ENCODE peak calls at places on chromosomes 11 and 22, in eight cellular contexts. F, N, R, J, Q, G, Y and C are unnamed samples.

GRCh38 chr11:133582731-133583130 is 50.4 kb upstream of the OPCML start:
- DNase-seq in Y (no peak), R (no peak), G (no peak), J (no peak), N (no peak), F (no peak), Q (no peak), C (no peak)

GRCh38 chr11:3101921-3102640 is 44.9 kb upstream of the CARS1 start:
- DNase-seq in G (no peak), Y (no peak), F (no peak), N (no peak), R (no peak), J (no peak), Q (no peak), C (no peak)

GRCh38 chr11:82994615-82995014 is 77.1 kb downstream of the RAB30 start:
- DNase-seq in Q (no peak), J (no peak), G (no peak), N (no peak), F (no peak), R (no peak), Y (no peak), C (no peak)

GRCh38 chr22:42132457-42132856 is 1.8 kb upstream of the CYP2D6 start:
- DNase-seq in Q (peak), R (no peak), J (no peak), F (no peak), G (no peak), Y (no peak), N (no peak), C (no peak)

GRCh38 chr11:76368497-76368896 is 12.4 kb downstream of the THAP12 start:
- DNase-seq in F (no peak), N (no peak), R (no peak), J (no peak), Q (no peak), G (no peak), Y (no peak), C (no peak)

GRCh38 chr22:42399315-42400271 is 32.6 kb downstream of the NFAM1 start:
- DNase-seq in Y (no peak), J (no peak), N (peak), G (peak), F (peak), Q (peak), R (no peak), C (no peak)

GRCh38 chr11:71988050-71988449 is 10.7 kb upstream of the IL18BP start:
- DNase-seq in N (no peak), R (no peak), G (no peak), J (peak), Q (no peak), Y (no peak), F (no peak), C (no peak)

GRCh38 chr22:36746571-36746970 is 29.3 kb downstream of the IFT27 start:
- DNase-seq in Y (peak), N (peak), G (no peak), Q (no peak), F (no peak), J (no peak), R (no peak), C (no peak)

GRCh38 chr11:8283510-8284272 is 20.0 kb upstream of the LMO1 start:
- DNase-seq in Y (no peak), R (no peak), J (no peak), N (peak), G (peak), F (peak), Q (peak), C (no peak)

GRCh38 chr22:39493759-39494158 is 8.3 kb upstream of the MIEF1 start:
- DNase-seq in F (no peak), Q (no peak), J (peak), R (peak), G (no peak), N (no peak), Y (no peak), C (no peak)

GRCh38 chr11:118618115-118618990 is 10.9 kb downstream of the PHLDB1 start:
- DNase-seq in Y (peak), R (no peak), J (peak), F (peak), G (no peak), Q (no peak), N (no peak), C (no peak)

GRCh38 chr11:106159846-106160245 is 82.4 kb downstream of the AASDHPPT start:
- DNase-seq in N (no peak), R (no peak), Y (no peak), Q (no peak), J (peak), F (no peak), G (no peak), C (no peak)

GRCh38 chr22:42655693-42656092 is 6.5 kb upstream of the CYB5R3 start:
- DNase-seq in F (no peak), R (no peak), N (no peak), Y (no peak), G (no peak), Q (peak), J (no peak), C (no peak)

GRCh38 chr22:22753526-22754267 is 109.3 kb downstream of the GGTLC2 start:
- DNase-seq in Y (no peak), Q (peak), J (peak), G (no peak), N (peak), F (peak), R (peak), C (peak)

GRCh38 chr22:49192857-49193250 is 634.8 kb downstream of the BRD1 start:
- DNase-seq in N (no peak), G (no peak), R (no peak), F (no peak), Q (no peak), J (no peak), Y (no peak), C (no peak)

GRCh38 chr11:114061053-114062049 is 1.8 kb downstream of the ZBTB16 start:
- DNase-seq in G (no peak), J (peak), Q (peak), F (no peak), R (no peak), N (no peak), Y (peak), C (no peak)

GRCh38 chr11:30788849-30789248 is 202.7 kb upstream of the MPPED2 start:
- DNase-seq in J (no peak), Y (no peak), F (no peak), N (no peak), G (no peak), Q (no peak), R (no peak), C (no peak)

GRCh38 chr11:132604446-132604845 is 927.9 kb downstream of the OPCML start:
- DNase-seq in Y (no peak), R (peak), N (no peak), F (no peak), Q (no peak), J (no peak), G (no peak), C (no peak)

GRCh38 chr11:96049426-96049825 is 125.5 kb upstream of the MTMR2 start:
- DNase-seq in J (peak), Q (no peak), Y (no peak), N (no peak), R (no peak), F (no peak), G (no peak), C (no peak)

GRCh38 chr11:126357969-126358762 is 2.7 kb downstream of the ST3GAL4 start:
- DNase-seq in F (no peak), Y (peak), J (no peak), Q (no peak), G (no peak), R (no peak), N (no peak), C (no peak)

GRCh38 chr22:40855960-40856512 is 403 bp downstream of the ST13 start:
- DNase-seq in F (peak), J (peak), Y (no peak), N (peak), G (peak), Q (peak), R (peak), C (no peak)

GRCh38 chr11:122293298-122294023 is 177.4 kb upstream of the BLID start:
- DNase-seq in J (no peak), G (no peak), Y (no peak), Q (peak), N (no peak), F (no peak), R (no peak), C (no peak)

GRCh38 chr11:123531325-123531724 is 101.3 kb downstream of the GRAMD1B start:
- DNase-seq in R (no peak), F (no peak), N (no peak), Y (no peak), G (no peak), J (no peak), Q (no peak), C (no peak)

GRCh38 chr11:57288771-57289579 is 35.8 kb downstream of the TNKS1BP1 start:
- DNase-seq in R (peak), Q (peak), Y (no peak), G (no peak), F (peak), J (peak), N (no peak), C (no peak)

GRCh38 chr11:62926669-62927455 is 5.7 kb upstream of the CHRM1 start:
- DNase-seq in G (no peak), Y (no peak), Q (no peak), N (no peak), J (no peak), R (no peak), F (no peak), C (no peak)

GRCh38 chr11:13118194-13118593 is 109.1 kb downstream of the RASSF10 start:
- DNase-seq in F (no peak), R (peak), N (no peak), J (peak), Y (no peak), G (no peak), Q (no peak), C (no peak)

GRCh38 chr11:126611438-126611837 is 256.0 kb downstream of the ST3GAL4 start:
- DNase-seq in G (no peak), J (no peak), Q (no peak), Y (no peak), N (no peak), R (no peak), F (no peak), C (no peak)

GRCh38 chr11:82683029-82683428 is 50.6 kb downstream of the FAM181B start:
- DNase-seq in F (peak), N (peak), R (no peak), Y (no peak), G (no peak), Q (peak), J (no peak), C (no peak)

GRCh38 chr11:102620858-102621561 is 4.1 kb downstream of the MMP20 start:
- DNase-seq in G (no peak), R (no peak), F (no peak), N (no peak), J (peak), Y (no peak), Q (no peak), C (no peak)

GRCh38 chr22:29697853-29698598 is 21.8 kb upstream of the CABP7 start:
- DNase-seq in Y (no peak), G (no peak), N (no peak), J (no peak), F (no peak), Q (no peak), R (no peak), C (no peak)

GRCh38 chr11:47837929-47838328 is 10.2 kb downstream of the NUP160 start:
- DNase-seq in F (no peak), J (no peak), N (no peak), Y (no peak), G (no peak), R (no peak), Q (no peak), C (no peak)

GRCh38 chr11:119218141-119218878 is 12.2 kb downstream of the CBL start:
- DNase-seq in N (no peak), Q (no peak), G (no peak), Y (no peak), F (no peak), R (peak), J (peak), C (peak)

GRCh38 chr22:40525250-40525884 is 111.2 kb downstream of the MRTFA start:
- DNase-seq in G (peak), Q (peak), J (peak), F (peak), R (no peak), N (peak), Y (no peak), C (peak)

GRCh38 chr11:27656320-27656719 is 43.9 kb downstream of the BDNF start:
- DNase-seq in F (no peak), G (no peak), Q (no peak), Y (no peak), R (no peak), N (no peak), J (no peak), C (no peak)

GRCh38 chr22:29290061-29290460 is 16.4 kb upstream of the GAS2L1 start:
- DNase-seq in J (no peak), R (no peak), N (no peak), F (no peak), Y (no peak), G (no peak), Q (no peak), C (no peak)

GRCh38 chr11:55714982-55715888 is 53.2 kb downstream of the OR4C6 start:
- DNase-seq in J (no peak), Y (no peak), G (no peak), F (no peak), R (no peak), N (no peak), Q (peak), C (peak)

GRCh38 chr11:66546368-66546965 is at the start of gene ACTN3:
- DNase-seq in R (no peak), Y (no peak), N (peak), J (peak), Q (peak), F (peak), G (peak), C (no peak)

GRCh38 chr22:45212306-45212709 is 28.4 kb downstream of the KIAA0930 start:
- DNase-seq in Y (peak), G (peak), Q (peak), R (peak), F (peak), J (peak), N (no peak), C (no peak)